ENCODE peak calls at places on chromosomes 4 and X, in nine cellular contexts. X, W, Z, K, N, I, P, E and R are unnamed samples.

GRCh38 chr4:76526585-76526990 is 91.6 kb downstream of the SHROOM3 start:
- DNase-seq in X (peak; percentile 22), W (no peak), Z (no peak), K (peak; percentile 13), N (peak; percentile 38), I (peak; percentile 33), P (no peak), E (no peak), R (no peak)

GRCh38 chrX:73577368-73577767 is 14.4 kb downstream of the CHIC1 start:
- DNase-seq in X (peak; percentile 80), W (no peak), Z (no peak), K (peak; percentile 29), N (peak; percentile 78), I (peak; percentile 83), P (no peak), E (no peak), R (no peak)

GRCh38 chr4:26780524-26780923 is 80.1 kb upstream of the STIM2 start:
- DNase-seq in X (peak; percentile 61), W (peak; percentile 99), Z (no peak), K (no peak), N (peak; percentile 53), I (peak; percentile 97), P (no peak), E (no peak), R (peak; percentile 95)

GRCh38 chr4:85953651-85954018 is 406.2 kb downstream of the MAPK10 start:
- DNase-seq in X (peak; percentile 54), W (no peak), Z (no peak), K (no peak), N (peak; percentile 59), I (peak; percentile 83), P (no peak), E (no peak), R (no peak)

GRCh38 chrX:40153335-40154221 is 55.8 kb upstream of the BCOR start:
- DNase-seq in X (peak; percentile 41), W (peak; percentile 92), Z (peak; percentile 9), K (no peak), N (peak; percentile 51), I (no peak), P (peak; percentile 61), E (peak; percentile 68), R (peak; percentile 64)

GRCh38 chr4:105495667-105496066 is 21.8 kb upstream of the PPA2 start:
- DNase-seq in X (no peak), W (no peak), Z (no peak), K (no peak), N (peak; percentile 4), I (no peak), P (no peak), E (no peak), R (no peak)

GRCh38 chr4:1669850-1670249 is 14.3 kb downstream of the FAM53A start:
- DNase-seq in X (no peak), W (no peak), Z (no peak), K (no peak), N (no peak), I (no peak), P (no peak), E (no peak), R (no peak)

GRCh38 chr4:88938138-88938537 is 118.8 kb downstream of the FAM13A start:
- DNase-seq in X (peak; percentile 95), W (no peak), Z (no peak), K (peak; percentile 84), N (peak; percentile 94), I (peak; percentile 96), P (no peak), E (no peak), R (no peak)

GRCh38 chr4:84051728-84052127 is 447.4 kb downstream of the NKX6-1 start:
- DNase-seq in X (no peak), W (no peak), Z (no peak), K (no peak), N (no peak), I (no peak), P (peak; percentile 32), E (no peak), R (no peak)

GRCh38 chr4:173529505-173530325 is at the start of gene HAND2:
- DNase-seq in X (peak; percentile 60), W (no peak), Z (no peak), K (no peak), N (no peak), I (no peak), P (peak; percentile 73), E (peak; percentile 96), R (no peak)

GRCh38 chr4:129804458-129804981 is 708.6 kb downstream of the C4orf33 start:
- DNase-seq in X (no peak), W (no peak), Z (no peak), K (no peak), N (no peak), I (no peak), P (no peak), E (no peak), R (no peak)